ENCODE peak calls at places on chromosomes 3 and 15, in six cellular contexts. O is PC-9, C is heart left ventricle, B is tibial artery, D is HuH-7, J is NCI-H1105. N is an unnamed sample.

GRCh38 chr15:25693321-25694237 is 169.5 kb downstream of the ATP10A start:
- DNase-seq in C (peak; percentile 43), O (no peak), J (no peak), B (no peak), D (no peak), N (no peak)

GRCh38 chr3:4735243-4735642 is 242.1 kb downstream of the ITPR1 start:
- DNase-seq in C (no peak), D (no peak), J (no peak), O (no peak), B (no peak), N (no peak)

GRCh38 chr15:74763416-74763815 is 14.8 kb downstream of the CYP1A2 start:
- DNase-seq in J (no peak), C (no peak), O (no peak), B (no peak), D (no peak), N (peak; percentile 86)

GRCh38 chr3:144273611-144274010 is 302.0 kb downstream of the DIPK2A start:
- DNase-seq in B (no peak), D (no peak), C (no peak), J (no peak), O (no peak), N (no peak)

GRCh38 chr3:157872902-157873301 is 233.3 kb downstream of the SHOX2 start:
- DNase-seq in J (no peak), C (no peak), O (no peak), D (no peak), B (no peak), N (no peak)

GRCh38 chr15:39034816-39035215 is 470.2 kb upstream of the RASGRP1 start:
- DNase-seq in C (no peak), D (no peak), B (no peak), O (no peak), J (no peak), N (no peak)

GRCh38 chr3:120153294-120153693 is 59.0 kb upstream of the GSK3B start:
- DNase-seq in B (no peak), D (no peak), O (peak; percentile 21), C (no peak), J (no peak), N (peak; percentile 83)

GRCh38 chr3:144361002-144361401 is 389.4 kb downstream of the DIPK2A start:
- DNase-seq in O (no peak), B (no peak), D (no peak), C (no peak), J (no peak), N (no peak)

GRCh38 chr3:80785475-80785874 is 976.0 kb downstream of the GBE1 start:
- DNase-seq in J (no peak), B (no peak), C (no peak), O (peak; percentile 8), D (no peak), N (no peak)

GRCh38 chr3:13536832-13537231 is 12.1 kb upstream of the FBLN2 start:
- DNase-seq in J (no peak), B (no peak), C (no peak), D (no peak), O (no peak), N (no peak)

GRCh38 chr15:74253276-74253921 is 17.3 kb downstream of the CCDC33 start:
- DNase-seq in C (no peak), D (no peak), O (no peak), B (no peak), J (no peak), N (no peak)

GRCh38 chr3:28980131-28980530 is 300.7 kb upstream of the RBMS3 start:
- DNase-seq in O (no peak), B (no peak), J (no peak), C (no peak), D (no peak), N (no peak)

GRCh38 chr3:18389108-18389733 is 35.9 kb downstream of the SATB1 start:
- DNase-seq in C (no peak), B (no peak), O (peak; percentile 7), D (no peak), J (peak; percentile 6), N (no peak)

GRCh38 chr3:121473001-121473400 is 72.8 kb downstream of the POLQ start:
- DNase-seq in B (no peak), O (no peak), D (no peak), J (no peak), C (no peak), N (no peak)

GRCh38 chr3:158167737-158168469 is 58.0 kb downstream of the RSRC1 start:
- DNase-seq in B (no peak), J (no peak), D (no peak), C (no peak), O (peak; percentile 38), N (peak; percentile 87)

GRCh38 chr3:42254566-42254965 is 11.4 kb downstream of the CCK start:
- DNase-seq in B (no peak), D (no peak), O (no peak), J (no peak), C (no peak), N (no peak)

GRCh38 chr15:79914728-79915127 is 17.9 kb upstream of the MTHFS start:
- DNase-seq in J (no peak), D (no peak), O (no peak), C (no peak), B (no peak), N (no peak)

GRCh38 chr15:60673918-60674558 is 195.1 kb upstream of the ICE2 start:
- DNase-seq in D (no peak), C (peak; percentile 45), O (peak; percentile 60), J (peak; percentile 58), B (peak; percentile 77), N (peak; percentile 22)

GRCh38 chr15:25742008-25742407 is 121.1 kb downstream of the ATP10A start:
- DNase-seq in J (no peak), O (no peak), D (no peak), B (no peak), C (no peak), N (no peak)

GRCh38 chr3:122457706-122458105 is 41.8 kb upstream of the WDR5B start:
- DNase-seq in J (no peak), O (no peak), C (no peak), B (no peak), D (no peak), N (no peak)

GRCh38 chr3:114175204-114175987 is 3.5 kb downstream of the DRD3 start:
- DNase-seq in J (no peak), O (no peak), D (no peak), B (no peak), C (no peak), N (no peak)

GRCh38 chr3:57596495-57597239 is 477 bp downstream of the ARF4 start:
- DNase-seq in O (peak; percentile 84), B (peak; percentile 84), J (no peak), D (peak; percentile 12), C (peak; percentile 84), N (peak; percentile 48)

GRCh38 chr3:70053293-70053692 is 53.8 kb downstream of the SAMMSON start:
- DNase-seq in B (no peak), C (no peak), D (no peak), O (no peak), J (no peak), N (no peak)

GRCh38 chr15:81809543-81809942 is 236.3 kb downstream of the MEX3B start:
- DNase-seq in O (no peak), D (peak; percentile 13), B (no peak), C (peak; percentile 35), J (no peak), N (no peak)

GRCh38 chr15:57835119-57835518 is 128.6 kb downstream of the POLR2M start:
- DNase-seq in C (no peak), O (no peak), D (no peak), B (no peak), J (no peak), N (no peak)

GRCh38 chr15:87944051-87944450 is 312.5 kb downstream of the NTRK3 start:
- DNase-seq in J (no peak), C (no peak), B (no peak), O (no peak), D (no peak), N (no peak)

GRCh38 chr15:74201656-74202420 is 749 bp downstream of the STRA6 start:
- DNase-seq in D (no peak), C (no peak), J (no peak), O (peak; percentile 45), B (no peak), N (peak; percentile 60)

GRCh38 chr3:128011140-128011539 is 41.1 kb upstream of the SEC61A1 start:
- DNase-seq in D (peak; percentile 67), C (no peak), B (no peak), J (peak; percentile 73), O (peak; percentile 82), N (peak; percentile 18)

GRCh38 chr3:46467562-46467961 is 2.9 kb upstream of the LTF start:
- DNase-seq in J (no peak), B (no peak), O (no peak), C (no peak), D (no peak), N (no peak)

N was measured in epithelial cell of prostate.